ENCODE peak calls at places on chromosomes 13 and 19, in seven cellular contexts. One of them, this sample, is unnamed.
A peak's percentile ranks its signal among the peaks of the same experiment; 100 is the strongest.

GRCh38 chr13:62933809-62934208 is 1518.2 kb upstream of the PCDH20 start:
- DNase-seq in testis: no peak
- DNase-seq in left ventricle myocardium inferior: no peak
- DNase-seq in prostate gland: no peak
- DNase-seq in stomach: no peak
- DNase-seq in uterus: no peak
- DNase-seq in Panc1: no peak
- DNase-seq in this sample: no peak

GRCh38 chr13:39893808-39894207 is 238.3 kb downstream of the COG6 start:
- DNase-seq in testis: peak; percentile 25
- DNase-seq in left ventricle myocardium inferior: no peak
- DNase-seq in prostate gland: no peak
- DNase-seq in stomach: no peak
- DNase-seq in uterus: no peak
- DNase-seq in Panc1: no peak
- DNase-seq in this sample: no peak

GRCh38 chr19:33368074-33368864 is 5.2 kb upstream of the CEBPG start:
- DNase-seq in testis: no peak
- DNase-seq in left ventricle myocardium inferior: no peak
- DNase-seq in prostate gland: no peak
- DNase-seq in stomach: no peak
- DNase-seq in uterus: no peak
- DNase-seq in Panc1: no peak
- DNase-seq in this sample: no peak

GRCh38 chr13:98461525-98462240 is 115.2 kb downstream of the STK24 start:
- DNase-seq in testis: no peak
- DNase-seq in left ventricle myocardium inferior: peak; percentile 11
- DNase-seq in prostate gland: no peak
- DNase-seq in stomach: no peak
- DNase-seq in uterus: no peak
- DNase-seq in Panc1: no peak
- DNase-seq in this sample: no peak

GRCh38 chr19:49492573-49493411 is 3.4 kb upstream of the RPS11 start:
- DNase-seq in testis: no peak
- DNase-seq in left ventricle myocardium inferior: no peak
- DNase-seq in prostate gland: no peak
- DNase-seq in stomach: no peak
- DNase-seq in uterus: no peak
- DNase-seq in Panc1: no peak
- DNase-seq in this sample: no peak

GRCh38 chr19:46180701-46181385 is 32.8 kb downstream of the IGFL2 start:
- DNase-seq in testis: no peak
- DNase-seq in left ventricle myocardium inferior: no peak
- DNase-seq in prostate gland: no peak
- DNase-seq in stomach: no peak
- DNase-seq in uterus: no peak
- DNase-seq in Panc1: no peak
- DNase-seq in this sample: no peak

GRCh38 chr13:99357149-99357596 is 50.0 kb upstream of the GPR183 start:
- DNase-seq in testis: no peak
- DNase-seq in left ventricle myocardium inferior: no peak
- DNase-seq in prostate gland: no peak
- DNase-seq in stomach: no peak
- DNase-seq in uterus: no peak
- DNase-seq in Panc1: no peak
- DNase-seq in this sample: no peak

GRCh38 chr13:102333320-102334181 is 68.3 kb downstream of the FGF14 start:
- DNase-seq in testis: no peak
- DNase-seq in left ventricle myocardium inferior: no peak
- DNase-seq in prostate gland: no peak
- DNase-seq in stomach: no peak
- DNase-seq in uterus: no peak
- DNase-seq in Panc1: no peak
- DNase-seq in this sample: no peak

GRCh38 chr19:5358173-5358800 is 17.7 kb upstream of the PTPRS start:
- DNase-seq in testis: peak; percentile 34
- DNase-seq in left ventricle myocardium inferior: no peak
- DNase-seq in prostate gland: no peak
- DNase-seq in stomach: no peak
- DNase-seq in uterus: no peak
- DNase-seq in Panc1: no peak
- DNase-seq in this sample: no peak

GRCh38 chr19:55549500-55550320 is 4.4 kb upstream of the SBK3 start:
- DNase-seq in testis: no peak
- DNase-seq in left ventricle myocardium inferior: no peak
- DNase-seq in prostate gland: no peak
- DNase-seq in stomach: peak; percentile 35
- DNase-seq in uterus: no peak
- DNase-seq in Panc1: peak; percentile 87
- DNase-seq in this sample: peak; percentile 27

GRCh38 chr13:41780736-41781708 is 179.9 kb downstream of the VWA8 start:
- DNase-seq in testis: no peak
- DNase-seq in left ventricle myocardium inferior: no peak
- DNase-seq in prostate gland: no peak
- DNase-seq in stomach: no peak
- DNase-seq in uterus: no peak
- DNase-seq in Panc1: no peak
- DNase-seq in this sample: no peak

GRCh38 chr19:49918089-49918488 is 10.9 kb upstream of the ATF5 start:
- DNase-seq in testis: no peak
- DNase-seq in left ventricle myocardium inferior: no peak
- DNase-seq in prostate gland: no peak
- DNase-seq in stomach: no peak
- DNase-seq in uterus: no peak
- DNase-seq in Panc1: no peak
- DNase-seq in this sample: no peak

GRCh38 chr19:27676334-27676733 is 1536.6 kb downstream of the UQCRFS1 start:
- DNase-seq in testis: no peak
- DNase-seq in left ventricle myocardium inferior: no peak
- DNase-seq in prostate gland: no peak
- DNase-seq in stomach: no peak
- DNase-seq in uterus: no peak
- DNase-seq in Panc1: no peak
- DNase-seq in this sample: no peak

GRCh38 chr19:3723883-3724282 is 15.7 kb downstream of the TJP3 start:
- DNase-seq in testis: no peak
- DNase-seq in left ventricle myocardium inferior: no peak
- DNase-seq in prostate gland: no peak
- DNase-seq in stomach: no peak
- DNase-seq in uterus: no peak
- DNase-seq in Panc1: no peak
- DNase-seq in this sample: no peak

GRCh38 chr13:66887088-66887487 is 343.0 kb downstream of the PCDH9 start:
- DNase-seq in testis: no peak
- DNase-seq in left ventricle myocardium inferior: no peak
- DNase-seq in prostate gland: no peak
- DNase-seq in stomach: no peak
- DNase-seq in uterus: no peak
- DNase-seq in Panc1: no peak
- DNase-seq in this sample: no peak

GRCh38 chr13:23867027-23867491 is 22.1 kb downstream of the MIPEP start:
- DNase-seq in testis: no peak
- DNase-seq in left ventricle myocardium inferior: no peak
- DNase-seq in prostate gland: no peak
- DNase-seq in stomach: no peak
- DNase-seq in uterus: no peak
- DNase-seq in Panc1: no peak
- DNase-seq in this sample: no peak

GRCh38 chr13:35278917-35279316 is 197.6 kb downstream of the MAB21L1 start:
- DNase-seq in testis: no peak
- DNase-seq in left ventricle myocardium inferior: no peak
- DNase-seq in prostate gland: no peak
- DNase-seq in stomach: no peak
- DNase-seq in uterus: no peak
- DNase-seq in Panc1: no peak
- DNase-seq in this sample: no peak

GRCh38 chr19:1245884-1246816 is 2.2 kb upstream of the MIDN start:
- DNase-seq in testis: peak; percentile 88
- DNase-seq in left ventricle myocardium inferior: peak; percentile 89
- DNase-seq in prostate gland: peak; percentile 82
- DNase-seq in stomach: peak; percentile 69
- DNase-seq in uterus: peak; percentile 68
- DNase-seq in Panc1: no peak
- DNase-seq in this sample: peak; percentile 83

GRCh38 chr19:1247747-1248453 is 483 bp upstream of the MIDN start:
- DNase-seq in testis: no peak
- DNase-seq in left ventricle myocardium inferior: peak; percentile 77
- DNase-seq in prostate gland: peak; percentile 40
- DNase-seq in stomach: peak; percentile 73
- DNase-seq in uterus: peak; percentile 82
- DNase-seq in Panc1: no peak
- DNase-seq in this sample: peak; percentile 77

GRCh38 chr19:1243768-1244692 is 2.5 kb downstream of the ATP5F1D start:
- DNase-seq in testis: peak; percentile 90
- DNase-seq in left ventricle myocardium inferior: peak; percentile 87
- DNase-seq in prostate gland: peak; percentile 87
- DNase-seq in stomach: peak; percentile 91
- DNase-seq in uterus: peak; percentile 90
- DNase-seq in Panc1: no peak
- DNase-seq in this sample: peak; percentile 91

GRCh38 chr19:1245468-1245867 is 2.9 kb upstream of the MIDN start:
- DNase-seq in testis: no peak
- DNase-seq in left ventricle myocardium inferior: no peak
- DNase-seq in prostate gland: no peak
- DNase-seq in stomach: no peak
- DNase-seq in uterus: no peak
- DNase-seq in Panc1: no peak
- DNase-seq in this sample: no peak

GRCh38 chr19:1244693-1245451 is 3.3 kb downstream of the ATP5F1D start:
- DNase-seq in testis: peak; percentile 67
- DNase-seq in left ventricle myocardium inferior: peak; percentile 87
- DNase-seq in prostate gland: peak; percentile 56
- DNase-seq in stomach: peak; percentile 88
- DNase-seq in uterus: peak; percentile 57
- DNase-seq in Panc1: no peak
- DNase-seq in this sample: peak; percentile 89
- TF ChIP-seq CTCF in testis: no peak
- TF ChIP-seq CTCF in left ventricle myocardium inferior: no peak
- TF ChIP-seq CTCF in prostate gland: no peak
- TF ChIP-seq CTCF in stomach: no peak
- TF ChIP-seq CTCF in uterus: no peak
- TF ChIP-seq CTCF in Panc1: peak; percentile 41
- TF ChIP-seq CTCF in this sample: no peak

DNA sequence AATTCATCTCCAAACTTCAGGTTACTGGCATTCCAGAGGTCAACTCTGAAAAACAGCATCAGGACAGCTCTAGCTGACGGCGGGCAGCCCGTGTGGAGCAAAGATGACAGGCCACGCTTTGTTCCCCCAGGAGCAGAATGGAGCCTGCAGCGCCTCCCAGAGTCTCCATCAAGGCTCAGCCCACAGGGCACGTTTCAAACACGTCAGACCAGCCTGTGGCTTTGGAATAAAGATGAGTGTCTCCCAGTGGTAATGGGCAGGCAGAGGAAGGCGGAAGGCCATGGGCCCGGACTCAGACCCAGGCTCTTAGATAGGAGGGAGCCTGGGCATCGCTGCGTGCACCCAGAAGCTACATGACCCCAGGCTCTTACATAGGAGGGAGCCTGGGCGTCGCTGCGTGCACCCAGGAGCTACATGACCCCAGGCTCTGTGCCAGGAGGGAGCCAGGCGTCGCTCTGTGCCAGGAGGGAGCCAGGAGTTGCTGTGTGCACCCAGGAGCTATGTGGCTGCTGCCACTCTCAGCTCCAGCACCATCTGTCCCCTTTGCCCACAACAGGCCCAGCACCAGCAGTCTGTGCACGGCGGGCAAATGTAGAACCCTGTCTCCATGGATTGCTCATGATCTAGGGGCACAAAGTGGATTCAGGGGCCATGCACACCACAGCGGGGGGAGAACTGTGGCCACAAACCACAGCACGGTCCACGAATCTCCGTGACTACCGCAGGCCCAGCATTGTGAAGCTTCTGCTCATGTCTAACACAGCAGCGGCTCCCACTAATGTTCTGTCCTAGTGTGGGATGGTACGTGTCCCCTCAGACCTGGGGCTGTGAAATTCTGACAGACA is 47.8 kb upstream of the C13orf46 start:
- DNase-seq in testis: no peak
- DNase-seq in left ventricle myocardium inferior: no peak
- DNase-seq in prostate gland: no peak
- DNase-seq in stomach: no peak
- DNase-seq in uterus: no peak
- DNase-seq in Panc1: no peak
- DNase-seq in this sample: no peak
- H3K4me3 ChIP-seq in testis: no peak overlapping the region
- H3K4me3 ChIP-seq in left ventricle myocardium inferior: no peak overlapping the region
- H3K4me3 ChIP-seq in prostate gland: no peak overlapping the region
- H3K4me3 ChIP-seq in stomach: no peak overlapping the region
- H3K4me3 ChIP-seq in uterus: no peak overlapping the region
- H3K4me3 ChIP-seq in Panc1: no peak overlapping the region
- H3K4me3 ChIP-seq in this sample: no peak overlapping the region

DNA sequence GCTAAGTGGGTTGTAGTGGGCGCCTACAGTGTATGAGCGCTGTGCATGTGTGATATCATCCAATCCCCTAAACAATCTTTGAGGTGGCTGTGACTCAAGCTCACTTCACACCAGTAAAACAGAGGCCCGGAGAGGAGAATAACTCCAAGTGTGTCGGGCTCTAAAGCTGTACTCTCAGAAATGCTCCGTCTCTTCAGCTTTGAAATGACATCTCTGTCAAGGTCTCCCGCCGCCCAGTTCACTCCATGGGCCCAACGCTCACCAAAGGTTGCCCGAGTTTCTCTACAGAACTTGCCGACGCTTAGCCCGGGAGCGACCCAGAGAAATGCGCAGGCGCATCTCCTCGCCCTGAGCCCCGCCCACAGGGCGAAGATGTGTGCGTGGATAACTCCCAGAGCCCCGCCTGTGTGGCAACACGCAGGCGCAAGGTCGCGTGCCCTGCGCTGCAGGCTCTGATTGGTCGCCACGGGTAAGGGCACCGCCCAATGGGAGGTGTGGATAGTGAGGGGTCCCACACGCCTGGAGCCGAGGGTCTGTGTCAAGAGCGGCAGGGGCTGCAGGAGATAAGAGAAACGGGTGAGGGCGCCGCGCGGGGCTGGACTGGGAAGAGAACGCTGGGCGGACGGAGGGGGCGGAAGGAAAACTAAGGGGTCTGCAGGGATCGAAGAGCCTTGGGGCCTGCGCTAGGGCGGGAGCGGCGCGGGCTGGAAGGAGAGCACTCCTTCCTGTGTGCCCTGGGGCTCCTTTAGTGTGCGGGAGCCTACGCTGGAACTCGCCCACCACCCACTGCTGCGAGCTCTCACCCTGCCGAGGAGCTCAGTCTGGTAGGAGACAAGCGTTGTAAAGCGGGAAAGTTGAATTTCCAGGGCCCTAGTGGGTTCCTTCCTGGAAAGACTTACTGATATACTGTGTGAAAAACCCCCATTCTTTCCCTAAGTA is at the start of gene ZNF526:
- DNase-seq in testis: peak; percentile 98
- DNase-seq in left ventricle myocardium inferior: peak; percentile 97
- DNase-seq in prostate gland: peak; percentile 96
- DNase-seq in stomach: peak; percentile 98
- DNase-seq in uterus: peak; percentile 96
- DNase-seq in Panc1: peak; percentile 86
- DNase-seq in this sample: peak; percentile 99
- TF ChIP-seq CTCF in testis: no peak
- TF ChIP-seq CTCF in left ventricle myocardium inferior: no peak
- TF ChIP-seq CTCF in prostate gland: no peak
- TF ChIP-seq CTCF in stomach: no peak
- TF ChIP-seq CTCF in uterus: peak; percentile 3
- TF ChIP-seq CTCF in Panc1: no peak
- TF ChIP-seq CTCF in this sample: no peak

GRCh38 chr19:54465367-54466109 is 2.0 kb upstream of the LENG9 start:
- DNase-seq in testis: no peak
- DNase-seq in left ventricle myocardium inferior: no peak
- DNase-seq in prostate gland: no peak
- DNase-seq in stomach: no peak
- DNase-seq in uterus: no peak
- DNase-seq in Panc1: no peak
- DNase-seq in this sample: peak; percentile 39
- H3K4me3 ChIP-seq in testis: no peak overlapping the region
- H3K4me3 ChIP-seq in left ventricle myocardium inferior: peak overlapping the region; percentile 73
- H3K4me3 ChIP-seq in prostate gland: peak overlapping the region; percentile 38
- H3K4me3 ChIP-seq in stomach: peak overlapping the region; percentile 70
- H3K4me3 ChIP-seq in uterus: no peak overlapping the region
- H3K4me3 ChIP-seq in Panc1: no peak overlapping the region
- H3K4me3 ChIP-seq in this sample: no peak overlapping the region